ENCODE peak calls at places on chromosomes 7 and 10, in ten cellular contexts. S is ovary; C is hepatocyte; V is breast epithelium; Q is prostate gland; E is astrocyte of the spinal cord; M is CD8-positive, alpha-beta T cell; P is heart right ventricle; X is coronary artery; B is body of pancreas. Z is an unnamed sample.

GRCh38 chr10:4778761-4779160 is 47.2 kb upstream of the AKR1E2 start:
- DNase-seq in S (no peak), C (no peak), Q (no peak), X (no peak), M (no peak), B (no peak), P (no peak), E (no peak), V (no peak), Z (no peak)

GRCh38 chr10:5594271-5595036 is 69.7 kb downstream of the CALML3 start:
- DNase-seq in P (no peak), M (no peak), B (no peak), S (no peak), X (no peak), C (peak; percentile 69), Q (no peak), V (no peak), E (peak; percentile 72), Z (no peak)

GRCh38 chr7:8176370-8177081 is 85.4 kb downstream of the ICA1 start:
- DNase-seq in C (no peak), P (no peak), B (no peak), V (no peak), M (peak; percentile 80), S (no peak), E (no peak), X (no peak), Q (no peak), Z (no peak)

GRCh38 chr7:158650821-158651225 is 53.8 kb downstream of the NCAPG2 start:
- DNase-seq in B (no peak), Q (no peak), P (no peak), C (no peak), M (no peak), V (no peak), E (peak; percentile 59), X (no peak), S (no peak), Z (no peak)

GRCh38 chr7:157004050-157004838 is 6.2 kb downstream of the MNX1 start:
- DNase-seq in X (peak; percentile 40), V (no peak), C (no peak), E (peak; percentile 42), M (no peak), P (no peak), S (no peak), Q (no peak), B (peak; percentile 34), Z (peak; percentile 88)

GRCh38 chr7:100437150-100438100 is 1.1 kb upstream of the PPP1R35 start:
- DNase-seq in M (no peak), B (peak; percentile 21), E (no peak), V (no peak), Q (no peak), X (no peak), P (no peak), S (peak; percentile 62), C (no peak), Z (no peak)

GRCh38 chr10:11772575-11773288 is 30.6 kb downstream of the ECHDC3 start:
- DNase-seq in Q (no peak), V (no peak), C (no peak), X (no peak), S (no peak), B (no peak), E (no peak), M (no peak), P (no peak), Z (no peak)

GRCh38 chr7:22728416-22729029 is 1.5 kb downstream of the IL6 start:
- DNase-seq in X (no peak), C (peak; percentile 56), P (no peak), B (no peak), M (no peak), V (no peak), Q (no peak), S (no peak), E (peak; percentile 70), Z (peak; percentile 50)

GRCh38 chr10:62817120-62817762 is 1.1 kb upstream of the EGR2 start:
- DNase-seq in M (peak; percentile 60), X (peak; percentile 78), B (peak; percentile 43), S (peak; percentile 65), Q (peak; percentile 33), E (peak; percentile 32), P (peak; percentile 57), C (peak; percentile 69), V (no peak), Z (peak; percentile 75)

GRCh38 chr10:11401314-11402222 is 209.9 kb downstream of the USP6NL start:
- DNase-seq in Q (no peak), C (no peak), X (peak; percentile 47), E (no peak), V (no peak), B (no peak), M (no peak), P (no peak), S (no peak), Z (peak; percentile 55)

GRCh38 chr7:100266576-100267354 is 40.7 kb upstream of the SPDYE3 start:
- DNase-seq in X (no peak), B (no peak), M (no peak), P (no peak), E (no peak), V (no peak), C (no peak), S (no peak), Q (no peak), Z (peak; percentile 88)

GRCh38 chr10:26172126-26172525 is 44.4 kb upstream of the GAD2 start:
- DNase-seq in B (no peak), V (no peak), S (no peak), M (no peak), X (no peak), Q (no peak), E (no peak), P (no peak), C (no peak), Z (peak; percentile 72)

GRCh38 chr7:70596575-70596891 is 535.4 kb upstream of the GALNT17 start:
- DNase-seq in S (no peak), X (no peak), V (no peak), C (no peak), P (no peak), Q (no peak), B (no peak), E (no peak), M (no peak), Z (no peak)

GRCh38 chr10:14820775-14821154 is 17.1 kb downstream of the CDNF start:
- DNase-seq in B (no peak), V (no peak), S (no peak), X (no peak), P (no peak), Q (no peak), M (no peak), E (no peak), C (no peak), Z (no peak)

GRCh38 chr10:14821635-14822375 is 16.0 kb downstream of the CDNF start:
- DNase-seq in C (no peak), B (no peak), P (no peak), Q (no peak), E (no peak), V (no peak), M (no peak), X (no peak), S (no peak), Z (no peak)

GRCh38 chr10:14820010-14820774 is 17.6 kb downstream of the CDNF start:
- DNase-seq in C (peak; percentile 61), P (no peak), V (no peak), S (no peak), M (no peak), X (no peak), E (peak; percentile 75), Q (no peak), B (no peak), Z (no peak)

GRCh38 chr10:14823966-14824365 is 13.9 kb downstream of the CDNF start:
- DNase-seq in P (no peak), Q (no peak), C (no peak), E (no peak), V (no peak), M (no peak), B (no peak), X (no peak), S (no peak), Z (no peak)

GRCh38 chr10:14822879-14823755 is 14.7 kb downstream of the CDNF start:
- DNase-seq in Q (no peak), E (peak; percentile 50), X (no peak), C (peak; percentile 47), V (no peak), B (peak; percentile 25), S (no peak), P (peak; percentile 23), M (peak; percentile 38), Z (peak; percentile 61)
- H3K4me3 ChIP-seq in Q (no peak overlapping the region), E (no peak overlapping the region), X (no peak overlapping the region), C (no peak overlapping the region), V (no peak overlapping the region), B (no peak overlapping the region), S (no peak overlapping the region), P (no peak overlapping the region), M (no peak overlapping the region), Z (peak overlapping the region; percentile 8)

DNA sequence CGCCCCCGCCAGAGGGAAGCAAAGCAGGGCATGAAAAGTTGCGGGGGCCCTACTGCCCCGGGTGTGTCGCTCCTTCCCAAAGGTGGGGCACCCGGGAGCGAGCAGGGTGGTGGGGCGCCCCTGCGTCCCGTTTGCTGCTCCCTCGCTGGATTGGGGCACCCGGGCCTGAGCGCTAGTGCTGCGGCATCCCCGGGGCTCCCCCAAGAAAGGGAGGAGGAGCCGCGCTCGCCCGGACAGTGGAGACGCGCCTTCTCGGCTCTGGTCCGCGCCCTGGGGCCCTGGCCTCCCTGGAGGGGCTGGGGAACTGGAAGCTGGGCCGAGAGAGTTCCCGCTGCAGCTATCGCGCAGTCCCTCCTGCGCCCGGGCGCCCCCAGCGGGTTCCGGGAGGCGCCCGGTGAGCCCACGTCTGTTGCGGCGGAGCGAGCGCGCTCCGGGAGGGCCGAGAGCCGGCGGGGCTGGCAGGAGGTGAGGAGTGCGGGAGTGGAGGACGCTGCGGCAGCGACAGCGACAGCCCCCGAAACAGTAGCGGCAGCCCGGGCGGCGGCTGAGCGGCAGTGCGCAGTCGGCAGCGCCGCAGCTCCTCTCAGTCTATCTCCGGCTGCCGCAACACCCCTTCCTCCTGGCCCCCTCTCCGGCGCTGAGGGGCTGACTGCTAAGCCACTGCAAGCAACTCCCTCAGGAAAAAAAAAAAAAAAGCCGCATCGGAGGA is 505 bp upstream of the BMPER start:
- DNase-seq in E (peak; percentile 25), B (peak; percentile 15), P (no peak), X (peak; percentile 74), Q (no peak), V (no peak), M (no peak), C (peak; percentile 61), S (peak; percentile 61), Z (peak; percentile 84)
- TF ChIP-seq CTCF in E (peak; percentile 17), B (no peak), P (no peak), X (no peak), Q (no peak), V (no peak), M (no peak), C (peak; percentile 25), S (no peak), Z (peak; percentile 37)

GRCh38 chr7:45661302-45661995 is 87.3 kb downstream of the ADCY1 start:
- DNase-seq in X (no peak), S (no peak), B (no peak), V (peak; percentile 22), P (no peak), Q (peak; percentile 3), M (no peak), E (no peak), C (no peak), Z (peak; percentile 11)
- H3K4me3 ChIP-seq in X (no peak overlapping the region), S (no peak overlapping the region), B (no peak overlapping the region), V (no peak overlapping the region), P (no peak overlapping the region), Q (no peak overlapping the region), M (no peak overlapping the region), E (no peak overlapping the region), C (no peak overlapping the region), Z (no peak overlapping the region)

GRCh38 chr10:43170491-43170890 is 32.2 kb downstream of the CSGALNACT2 start:
- DNase-seq in C (peak; percentile 16), S (no peak), E (peak; percentile 14), X (no peak), B (no peak), P (no peak), M (no peak), V (no peak), Q (no peak), Z (no peak)
- TF ChIP-seq CTCF in C (peak; percentile 14), S (no peak), E (peak; percentile 32), X (no peak), B (no peak), P (no peak), M (no peak), V (no peak), Q (no peak), Z (peak; percentile 62)